ENCODE peak calls at places on chromosomes 16 and 17, in ten cellular contexts. U, V, E, H, N, S, X, P, Z and Y are unnamed samples.

GRCh38 chr17:42114118-42114517 is 1.6 kb upstream of the DHX58 start:
- DNase-seq in U (no peak), V (no peak), E (no peak), H (no peak), N (no peak), S (no peak), X (no peak), P (no peak), Z (no peak), Y (no peak)

GRCh38 chr17:6592193-6592592 is 35.8 kb upstream of the PITPNM3 start:
- DNase-seq in U (no peak), V (no peak), E (no peak), H (peak; percentile 89), N (peak; percentile 29), S (no peak), X (peak; percentile 44), P (peak; percentile 93), Z (no peak), Y (no peak)

GRCh38 chr17:8991514-8992285 is 26.2 kb upstream of the PIK3R5 start:
- DNase-seq in U (peak; percentile 64), V (peak; percentile 37), E (peak; percentile 57), H (peak; percentile 76), N (peak; percentile 47), S (no peak), X (peak; percentile 77), P (peak; percentile 7), Z (peak; percentile 77), Y (peak; percentile 59)

GRCh38 chr16:57480754-57481230 is 5.5 kb downstream of the DOK4 start:
- DNase-seq in U (no peak), V (no peak), E (no peak), H (no peak), N (no peak), S (no peak), X (no peak), P (no peak), Z (no peak), Y (no peak)

GRCh38 chr17:19386276-19386863 is 620 bp downstream of the MFAP4 start:
- DNase-seq in U (peak; percentile 87), V (peak; percentile 76), E (peak; percentile 62), H (peak; percentile 73), N (peak; percentile 84), S (peak; percentile 73), X (peak; percentile 95), P (peak; percentile 28), Z (peak; percentile 81), Y (peak; percentile 90)

GRCh38 chr17:70405492-70406220 is 236.3 kb downstream of the KCNJ2 start:
- DNase-seq in U (no peak), V (no peak), E (no peak), H (peak; percentile 85), N (peak; percentile 93), S (no peak), X (peak; percentile 96), P (peak; percentile 92), Z (no peak), Y (peak; percentile 89)

GRCh38 chr16:22010902-22011301 is 3.0 kb downstream of the MOSMO start:
- DNase-seq in U (no peak), V (no peak), E (no peak), H (no peak), N (no peak), S (no peak), X (no peak), P (no peak), Z (no peak), Y (no peak)

GRCh38 chr16:88744839-88745521 is 38.7 kb downstream of the CTU2 start:
- DNase-seq in U (no peak), V (no peak), E (no peak), H (no peak), N (no peak), S (no peak), X (no peak), P (no peak), Z (no peak), Y (no peak)

GRCh38 chr16:1958715-1959268 is 546 bp upstream of the NDUFB10 start:
- DNase-seq in U (no peak), V (no peak), E (no peak), H (no peak), N (no peak), S (no peak), X (no peak), P (no peak), Z (peak; percentile 47), Y (no peak)
- H3K4me3 ChIP-seq in U (peak overlapping the region; percentile 80), V (peak overlapping the region; percentile 8), E (peak overlapping the region; percentile 77), H (peak overlapping the region; percentile 88), N (no peak overlapping the region), S (peak overlapping the region; percentile 89), X (peak overlapping the region; percentile 85), P (no peak overlapping the region), Z (no peak overlapping the region), Y (peak overlapping the region; percentile 0)

GRCh38 chr17:55883112-55883511 is 132.3 kb downstream of the PCTP start:
- DNase-seq in U (no peak), V (no peak), E (no peak), H (peak; percentile 10), N (no peak), S (no peak), X (no peak), P (no peak), Z (no peak), Y (no peak)
- TF ChIP-seq CTCF in U (no peak), V (no peak), E (no peak), H (no peak), N (no peak), S (no peak), X (no peak), P (no peak), Z (no peak), Y (no peak)

GRCh38 chr16:23182675-23183485 is at the start of gene SCNN1G:
- DNase-seq in U (no peak), V (no peak), E (no peak), H (no peak), N (peak; percentile 12), S (peak; percentile 64), X (no peak), P (no peak), Z (no peak), Y (no peak)
- H3K4me3 ChIP-seq in U (peak within 1 kb of the TSS; percentile 17), V (peak within 1 kb of the TSS; percentile 19), E (no peak within 1 kb of the TSS), H (peak within 1 kb of the TSS; percentile 44), N (peak within 1 kb of the TSS; percentile 68), S (peak within 1 kb of the TSS; percentile 36), X (peak within 1 kb of the TSS; percentile 26), P (peak within 1 kb of the TSS; percentile 31), Z (no peak within 1 kb of the TSS), Y (no peak within 1 kb of the TSS)

GRCh38 chr17:64016974-64017373 is 3.5 kb downstream of the ICAM2 start:
- DNase-seq in U (no peak), V (no peak), E (no peak), H (no peak), N (no peak), S (no peak), X (no peak), P (no peak), Z (no peak), Y (no peak)

GRCh38 chr17:64017381-64017980 is 3.0 kb downstream of the ICAM2 start:
- DNase-seq in U (no peak), V (no peak), E (no peak), H (no peak), N (no peak), S (no peak), X (no peak), P (no peak), Z (no peak), Y (no peak)

GRCh38 chr17:64019486-64020067 is 856 bp downstream of the ICAM2 start:
- DNase-seq in U (no peak), V (no peak), E (peak; percentile 12), H (no peak), N (no peak), S (no peak), X (no peak), P (no peak), Z (peak; percentile 13), Y (no peak)

GRCh38 chr17:64015447-64015846 is 5.0 kb downstream of the ICAM2 start:
- DNase-seq in U (no peak), V (no peak), E (peak; percentile 11), H (no peak), N (no peak), S (no peak), X (no peak), P (no peak), Z (no peak), Y (no peak)

DNA sequence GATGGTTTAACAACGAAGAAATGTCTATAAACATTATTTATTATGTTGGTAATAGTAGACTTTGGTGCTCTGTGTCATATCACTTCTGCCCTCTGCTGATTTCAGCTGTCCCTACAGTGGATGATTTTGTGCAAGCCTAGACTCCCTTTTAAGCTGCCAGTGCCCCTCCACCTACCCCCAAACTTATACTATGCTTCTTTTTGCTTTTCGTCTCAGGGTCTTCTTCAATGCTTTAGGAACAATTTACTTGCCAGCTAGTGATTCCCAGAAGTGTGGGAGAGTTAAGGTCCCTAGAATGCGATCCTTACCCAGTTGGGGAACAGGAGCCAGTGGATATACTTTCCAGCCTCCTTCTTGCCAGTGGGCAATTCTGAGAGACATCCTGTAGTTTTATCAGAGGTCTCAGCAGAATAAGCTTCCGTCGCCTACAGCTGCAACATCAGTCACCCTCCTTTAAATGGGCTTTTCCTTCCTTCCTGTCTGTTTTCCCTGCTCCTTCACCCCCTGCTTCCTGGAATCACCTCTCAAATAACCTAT is 4.1 kb downstream of the ICAM2 start:
- DNase-seq in U (no peak), V (no peak), E (peak; percentile 16), H (no peak), N (no peak), S (no peak), X (no peak), P (no peak), Z (no peak), Y (no peak)
- TF ChIP-seq CTCF in U (no peak), V (peak; percentile 17), E (no peak), H (peak; percentile 31), N (no peak), S (no peak), X (peak; percentile 25), P (no peak), Z (no peak), Y (peak; percentile 14)

GRCh38 chr16:67170168-67170947 is at the start of gene NOL3:
- DNase-seq in U (peak; percentile 89), V (peak; percentile 91), E (peak; percentile 89), H (peak; percentile 94), N (peak; percentile 73), S (peak; percentile 91), X (peak; percentile 78), P (no peak), Z (peak; percentile 91), Y (peak; percentile 94)

GRCh38 chr16:67170948-67171649 is 761 bp downstream of the NOL3 start:
- DNase-seq in U (no peak), V (peak; percentile 61), E (no peak), H (peak; percentile 51), N (no peak), S (no peak), X (no peak), P (no peak), Z (peak; percentile 57), Y (no peak)

GRCh38 chr16:67169011-67169451 is 1.3 kb upstream of the NOL3 start:
- DNase-seq in U (no peak), V (no peak), E (no peak), H (no peak), N (no peak), S (no peak), X (no peak), P (no peak), Z (peak; percentile 33), Y (no peak)

GRCh38 chr16:67167588-67167987 is 2.8 kb upstream of the NOL3 start:
- DNase-seq in U (no peak), V (no peak), E (no peak), H (no peak), N (no peak), S (no peak), X (no peak), P (no peak), Z (no peak), Y (no peak)

GRCh38 chr16:67169642-67170167 is 633 bp upstream of the NOL3 start:
- DNase-seq in U (no peak), V (peak; percentile 63), E (no peak), H (peak; percentile 50), N (no peak), S (no peak), X (peak; percentile 32), P (no peak), Z (peak; percentile 54), Y (peak; percentile 43)
- H3K4me3 ChIP-seq in U (peak overlapping the region; percentile 49), V (peak overlapping the region; percentile 54), E (peak overlapping the region; percentile 35), H (peak overlapping the region; percentile 51), N (peak overlapping the region; percentile 25), S (peak overlapping the region; percentile 53), X (peak overlapping the region; percentile 44), P (peak overlapping the region; percentile 35), Z (no peak overlapping the region), Y (peak overlapping the region; percentile 57)